ENCODE peak calls at places on chromosome 22, in ten cellular contexts. X is fibroblast of the aortic adventitia, W is endodermal cell, V is cardiac fibroblast, D is lower leg skin, I is HFF-Myc, E is brain microvascular endothelial cell, Z is astrocyte of the spinal cord, C is esophagus muscularis mucosa, L is kidney. Q is an unnamed sample.

GRCh38 chr22:20781272-20781990 is 7.5 kb downstream of the SERPIND1 start:
- DNase-seq in C (no peak), W (no peak), L (no peak), Z (no peak), V (peak), D (no peak), I (no peak), X (no peak), E (peak), Q (no peak)

GRCh38 chr22:49330421-49331222 is 497.1 kb downstream of the BRD1 start:
- DNase-seq in I (no peak), Z (no peak), V (no peak), X (no peak), E (no peak), L (peak), W (peak), D (no peak), C (peak), Q (no peak)

GRCh38 chr22:49687333-49687732 is 140.3 kb downstream of the BRD1 start:
- DNase-seq in W (peak), V (no peak), I (no peak), D (no peak), Z (no peak), E (no peak), X (no peak), C (no peak), L (peak), Q (no peak)

GRCh38 chr22:20567371-20567847 is 60.0 kb downstream of the MED15 start:
- DNase-seq in V (peak), D (no peak), I (no peak), L (no peak), Z (peak), X (peak), E (no peak), C (no peak), W (no peak), Q (no peak)

GRCh38 chr22:50102946-50103345 is 13.1 kb downstream of the MOV10L1 start:
- DNase-seq in D (no peak), L (no peak), Z (no peak), W (no peak), C (no peak), E (no peak), I (no peak), X (no peak), V (no peak), Q (peak)

GRCh38 chr22:29912605-29913398 is 29.8 kb downstream of the MTMR3 start:
- DNase-seq in I (peak), V (peak), W (no peak), D (no peak), X (peak), L (no peak), Z (peak), C (no peak), E (peak), Q (no peak)

GRCh38 chr22:30452861-30453260 is 19.0 kb downstream of the SEC14L3 start:
- DNase-seq in W (no peak), C (no peak), I (no peak), D (no peak), Z (no peak), V (no peak), X (no peak), L (no peak), E (no peak), Q (no peak)

GRCh38 chr22:23556026-23556620 is 24.0 kb downstream of the IGLL1 start:
- DNase-seq in I (no peak), W (no peak), L (no peak), Z (no peak), C (no peak), V (no peak), D (no peak), E (no peak), X (no peak), Q (no peak)

GRCh38 chr22:28568099-28568498 is 111.5 kb downstream of the TTC28 start:
- DNase-seq in W (no peak), I (no peak), Z (no peak), C (no peak), V (no peak), L (no peak), E (no peak), D (no peak), X (no peak), Q (no peak)

GRCh38 chr22:44341431-44342346 is 28.9 kb upstream of the SHISAL1 start:
- DNase-seq in D (no peak), L (no peak), W (peak), C (no peak), E (no peak), V (no peak), I (no peak), X (peak), Z (peak), Q (no peak)

GRCh38 chr22:25780673-25781072 is 38.7 kb downstream of the MYO18B start:
- DNase-seq in W (no peak), C (no peak), V (no peak), I (no peak), E (no peak), Z (no peak), D (no peak), X (no peak), L (no peak), Q (no peak)

GRCh38 chr22:44155115-44155514 is 25.6 kb upstream of the PARVG start:
- DNase-seq in D (no peak), X (no peak), V (no peak), I (no peak), C (no peak), W (no peak), E (no peak), L (peak), Z (no peak), Q (no peak)

GRCh38 chr22:23856721-23857605 is 712 bp upstream of the SLC2A11 start:
- DNase-seq in C (no peak), L (peak), W (peak), D (no peak), E (no peak), I (no peak), Z (peak), V (peak), X (peak), Q (no peak)

GRCh38 chr22:26362471-26362870 is 66.6 kb upstream of the ASPHD2 start:
- DNase-seq in I (no peak), E (peak), L (no peak), D (no peak), C (no peak), W (no peak), X (peak), Z (no peak), V (peak), Q (no peak)

GRCh38 chr22:29914165-29914564 is 31.2 kb downstream of the MTMR3 start:
- DNase-seq in L (no peak), V (peak), D (no peak), W (no peak), I (no peak), E (peak), X (peak), C (no peak), Z (peak), Q (no peak)

GRCh38 chr22:28711820-28712777 is 29.5 kb downstream of the CHEK2 start:
- DNase-seq in X (peak), W (no peak), C (no peak), D (peak), L (no peak), E (peak), V (peak), Z (peak), I (peak), Q (no peak)

GRCh38 chr22:26590525-26590858 is 560 bp upstream of the TPST2 start:
- DNase-seq in X (no peak), Z (no peak), W (no peak), V (no peak), C (no peak), I (no peak), D (peak), E (no peak), L (no peak), Q (no peak)

GRCh38 chr22:26196657-26197056 is 27.4 kb downstream of the SEZ6L start:
- DNase-seq in Z (no peak), I (no peak), X (no peak), V (no peak), C (no peak), L (no peak), W (no peak), D (no peak), E (no peak), Q (no peak)

GRCh38 chr22:18044548-18045271 is 20.3 kb upstream of the MICAL3 start:
- DNase-seq in L (peak), W (no peak), Z (peak), X (peak), E (peak), I (no peak), C (no peak), D (no peak), V (peak), Q (no peak)

GRCh38 chr22:22671506-22671905 is 27.1 kb downstream of the GGTLC2 start:
- DNase-seq in I (no peak), W (no peak), V (no peak), X (no peak), L (no peak), Z (no peak), C (no peak), E (no peak), D (no peak), Q (no peak)

GRCh38 chr22:43375951-43376455 is 32.8 kb upstream of the SCUBE1 start:
- DNase-seq in E (peak), D (no peak), Z (no peak), V (peak), L (no peak), C (no peak), I (no peak), W (no peak), X (peak), Q (no peak)

GRCh38 chr22:17232406-17232805 is 13.2 kb upstream of the ADA2 start:
- DNase-seq in Z (no peak), V (no peak), C (no peak), X (no peak), E (no peak), W (peak), L (peak), D (no peak), I (no peak), Q (no peak)

GRCh38 chr22:49329636-49330035 is 498.0 kb downstream of the BRD1 start:
- DNase-seq in I (no peak), C (peak), W (peak), V (no peak), E (no peak), L (no peak), D (no peak), X (no peak), Z (no peak), Q (no peak)

GRCh38 chr22:24076091-24076867 is 65.2 kb downstream of the CABIN1 start:
- DNase-seq in D (no peak), I (no peak), C (no peak), E (no peak), V (peak), X (no peak), L (no peak), Z (no peak), W (no peak), Q (no peak)

DNA sequence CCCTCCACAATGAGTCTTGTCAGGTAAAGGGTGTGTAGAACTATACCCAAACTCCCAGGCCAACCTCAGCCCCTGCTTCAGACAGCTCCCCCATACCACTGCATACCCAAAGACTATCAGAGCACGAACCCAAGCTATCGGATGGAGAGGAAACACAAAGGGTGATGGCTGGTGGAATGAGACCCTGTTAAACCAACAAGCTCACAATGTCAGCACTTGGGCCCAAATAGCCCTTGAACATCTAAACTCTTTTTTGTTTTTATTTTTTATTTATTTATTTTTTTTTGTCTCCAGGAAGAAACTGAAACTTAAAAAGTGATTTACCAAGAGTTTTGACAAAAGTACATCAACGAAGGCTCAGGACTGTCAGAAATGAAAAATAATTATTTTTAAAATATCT is 10.6 kb downstream of the DGCR2 start:
- DNase-seq in E (no peak), X (no peak), C (no peak), I (no peak), W (no peak), Z (no peak), L (no peak), D (no peak), V (no peak), Q (no peak)
- TF ChIP-seq CTCF in E (no peak), X (no peak), C (no peak), I (no peak), W (no peak), Z (no peak), L (no peak), D (no peak), V (no peak), Q (no peak)

DNA sequence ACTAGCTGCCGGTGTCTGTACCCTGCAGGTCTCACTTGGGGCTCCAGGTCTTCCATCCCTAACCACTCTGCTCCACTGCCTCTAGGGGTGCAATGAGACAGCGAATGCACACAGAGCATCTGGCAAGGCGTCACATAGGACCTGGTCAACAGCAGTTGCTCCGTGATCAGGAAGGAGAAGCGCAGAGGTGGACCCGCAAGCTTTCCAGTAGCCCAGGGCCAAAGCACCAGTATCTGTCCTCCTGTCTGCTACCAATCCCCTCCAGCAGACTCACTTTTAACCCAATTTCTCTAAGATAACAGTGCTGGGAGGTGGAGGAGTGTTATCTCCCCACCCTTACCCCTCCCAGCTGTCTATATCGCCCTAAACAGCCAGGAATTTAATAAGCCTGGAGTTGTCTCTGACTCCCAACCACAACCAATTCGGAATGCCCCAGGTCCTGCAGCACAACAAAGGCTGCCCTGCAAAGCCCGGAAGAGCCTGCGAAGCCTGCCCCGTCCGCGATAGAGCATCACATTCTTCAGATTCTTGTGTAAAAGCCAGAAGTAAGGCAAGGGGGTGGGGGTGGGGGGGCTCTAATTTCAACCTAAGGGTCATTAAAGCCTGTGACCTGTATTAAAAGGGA is 19.3 kb downstream of the MYH9 start:
- DNase-seq in D (no peak), Z (peak), C (no peak), W (peak), X (peak), L (no peak), E (no peak), V (peak), I (peak), Q (no peak)
- H3K4me3 ChIP-seq in D (no peak), Z (no peak), C (peak), W (peak), X (peak), L (no peak), E (no peak), V (peak), I (no peak), Q (no peak)

DNA sequence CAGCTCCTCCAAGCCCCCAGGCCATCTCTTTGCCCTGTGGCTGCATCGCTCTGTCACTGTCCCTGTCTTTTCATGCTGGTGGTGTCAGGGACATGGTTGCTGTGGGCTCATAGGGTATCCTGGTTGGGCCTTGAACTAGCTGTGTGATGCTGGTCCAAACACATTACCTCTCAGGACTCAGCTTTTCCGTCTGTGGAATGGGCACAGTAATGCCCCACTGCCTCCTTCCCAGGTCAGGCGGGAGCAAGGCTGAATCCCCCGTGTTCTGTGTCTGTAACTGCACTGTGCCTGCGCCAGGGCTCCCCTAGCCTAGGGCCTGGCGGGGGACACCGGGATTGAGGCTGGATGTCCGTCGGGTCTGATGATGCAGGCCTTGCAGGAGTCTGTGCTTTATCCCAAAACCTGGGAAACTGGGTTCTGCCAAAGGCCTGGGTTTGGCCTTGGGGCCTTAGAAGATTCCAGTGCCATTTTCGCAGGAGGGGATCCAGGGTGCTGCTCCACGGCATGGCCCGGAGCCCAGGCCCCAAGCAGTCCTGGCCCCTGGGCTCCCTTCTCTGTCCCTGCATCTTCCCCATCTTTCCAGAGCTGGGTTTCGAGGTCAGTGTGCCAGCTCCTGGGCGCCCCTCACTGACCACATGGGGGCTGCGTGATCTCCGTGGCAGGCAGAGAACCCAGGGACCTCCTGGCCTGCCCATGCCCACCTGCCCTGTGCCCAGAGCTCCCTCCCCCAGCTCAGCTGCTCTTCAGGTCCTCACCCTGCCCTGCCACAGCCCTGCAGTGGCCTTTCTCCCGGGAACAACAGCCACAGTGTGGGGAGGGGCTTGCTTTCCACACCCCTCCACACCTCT is 32.7 kb upstream of the CELSR1 start:
- DNase-seq in V (no peak), L (peak), Z (no peak), D (no peak), W (peak), C (no peak), E (no peak), X (no peak), I (no peak), Q (no peak)
- TF ChIP-seq CTCF in V (no peak), L (no peak), Z (no peak), D (no peak), W (peak), C (no peak), E (no peak), X (no peak), I (no peak), Q (no peak)

GRCh38 chr22:31628969-31629723 is 32.9 kb downstream of the PISD start:
- DNase-seq in Z (no peak), X (no peak), I (no peak), L (no peak), C (no peak), D (no peak), W (peak), E (no peak), V (no peak), Q (no peak)
- H3K4me3 ChIP-seq in Z (peak), X (peak), I (peak), L (peak), C (no peak), D (no peak), W (peak), E (peak), V (peak), Q (no peak)

DNA sequence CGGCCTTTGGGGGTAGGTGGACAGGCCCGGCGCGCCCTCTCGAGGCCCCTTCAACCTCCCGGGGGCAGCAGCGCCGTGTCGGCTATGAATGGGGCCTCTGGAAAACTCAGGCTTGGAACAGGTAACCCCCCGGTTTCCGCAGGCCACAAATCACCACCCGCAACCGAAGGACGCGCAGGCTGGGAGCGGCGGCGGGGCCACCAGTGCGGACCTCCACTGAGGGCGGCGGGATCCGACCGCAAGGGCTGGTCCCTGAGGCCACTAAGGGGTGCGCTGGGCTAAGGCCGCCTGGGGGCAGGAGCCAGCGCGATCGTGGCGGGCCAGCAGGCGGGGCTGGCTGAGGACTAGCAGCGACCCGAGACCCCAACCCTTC is 695 bp upstream of the ATF4 start:
- DNase-seq in X (peak), D (no peak), I (no peak), V (no peak), Z (no peak), L (peak), W (no peak), C (no peak), E (no peak), Q (no peak)
- TF ChIP-seq CTCF in X (peak), D (no peak), I (no peak), V (peak), Z (peak), L (no peak), W (peak), C (peak), E (peak), Q (peak)

Q was measured in LNCaP clone FGC.